ENCODE peak calls at places on chromosomes 13 and 19, in five cellular contexts. Q is CD4-positive, alpha-beta memory T cell; A is PC-3; J is left ventricle myocardium inferior; W is lower leg skin. B is an unnamed sample.

GRCh38 chr19:41774515-41774980 is 19.2 kb downstream of the CEACAM6 start:
- DNase-seq in A (peak), J (no peak), Q (peak), W (no peak), B (no peak)

GRCh38 chr13:27960362-27961226 is 8.5 kb downstream of the CDX2 start:
- DNase-seq in J (peak), A (peak), Q (no peak), W (no peak), B (no peak)

GRCh38 chr13:24165746-24166145 is 5.2 kb downstream of the SPATA13 start:
- DNase-seq in A (no peak), W (no peak), Q (no peak), J (no peak), B (no peak)

GRCh38 chr13:33616130-33616529 is 201.8 kb upstream of the RFC3 start:
- DNase-seq in Q (no peak), J (no peak), W (no peak), A (no peak), B (no peak)

GRCh38 chr19:8585057-8585893 is 8.0 kb upstream of the MYO1F start:
- DNase-seq in A (no peak), J (no peak), Q (no peak), W (no peak), B (no peak)

GRCh38 chr13:28981530-28981929 is 161.4 kb downstream of the MTUS2 start:
- DNase-seq in A (no peak), J (peak), W (no peak), Q (no peak), B (no peak)

GRCh38 chr19:54616057-54616456 is 14.2 kb upstream of the LILRB1 start:
- DNase-seq in J (no peak), W (no peak), A (no peak), Q (no peak), B (no peak)

GRCh38 chr19:50261446-50261970 is 58.1 kb downstream of the MYH14 start:
- DNase-seq in Q (no peak), A (no peak), W (no peak), J (no peak), B (no peak)

GRCh38 chr13:66402071-66402470 is 828.1 kb downstream of the PCDH9 start:
- DNase-seq in Q (no peak), W (no peak), J (no peak), A (peak), B (no peak)

GRCh38 chr19:33156354-33156753 is 24.4 kb downstream of the WDR88 start:
- DNase-seq in J (no peak), Q (no peak), A (peak), W (no peak), B (no peak)

GRCh38 chr13:46668906-46669525 is 116.0 kb downstream of the LRCH1 start:
- DNase-seq in J (no peak), Q (no peak), A (no peak), W (no peak), B (no peak)

GRCh38 chr19:49014123-49014869 is 2.6 kb downstream of the LHB start:
- DNase-seq in Q (no peak), A (no peak), J (no peak), W (no peak), B (no peak)

GRCh38 chr19:38386968-38387549 is 775 bp downstream of the GGN start:
- DNase-seq in J (peak), Q (no peak), W (no peak), A (no peak), B (peak)

GRCh38 chr13:99726261-99726894 is 225.1 kb downstream of the TM9SF2 start:
- DNase-seq in Q (no peak), W (no peak), A (no peak), J (no peak), B (no peak)

GRCh38 chr13:33150146-33150545 is 133.9 kb downstream of the KL start:
- DNase-seq in Q (no peak), W (no peak), A (peak), J (no peak), B (no peak)

GRCh38 chr19:49362048-49362925 is at the start of gene TEAD2:
- DNase-seq in W (no peak), A (peak), J (peak), Q (no peak), B (peak)

GRCh38 chr19:23957660-23958281 is 43.1 kb downstream of the ZNF726 start:
- DNase-seq in A (peak), Q (no peak), W (no peak), J (no peak), B (no peak)

GRCh38 chr19:16018106-16018755 is 58.1 kb upstream of the TPM4 start:
- DNase-seq in A (no peak), Q (no peak), W (no peak), J (no peak), B (no peak)

DNA sequence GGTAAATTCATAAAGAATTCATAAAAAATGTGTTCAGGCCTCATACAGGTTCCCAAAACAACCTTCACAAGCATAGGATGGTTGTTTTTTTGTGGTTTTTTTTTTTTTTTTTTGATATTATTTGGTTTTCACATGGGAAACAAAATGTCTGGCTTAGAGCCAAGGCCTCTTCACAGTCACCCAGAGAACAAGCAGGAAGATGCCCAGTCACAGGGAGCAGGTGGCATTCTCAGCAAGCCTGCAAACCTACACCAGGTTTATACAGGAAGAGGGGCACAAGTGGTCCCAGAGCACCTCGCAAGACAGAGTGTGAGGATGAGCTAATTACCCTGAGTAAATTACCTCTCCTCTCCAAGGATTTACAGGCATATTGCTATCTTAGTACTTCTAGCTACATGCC is 1375.7 kb downstream of the EFNB2 start:
- DNase-seq in A (no peak), W (no peak), J (no peak), Q (no peak), B (no peak)
- H3K4me3 ChIP-seq in A (no peak), W (no peak), J (no peak), Q (no peak), B (no peak)

DNA sequence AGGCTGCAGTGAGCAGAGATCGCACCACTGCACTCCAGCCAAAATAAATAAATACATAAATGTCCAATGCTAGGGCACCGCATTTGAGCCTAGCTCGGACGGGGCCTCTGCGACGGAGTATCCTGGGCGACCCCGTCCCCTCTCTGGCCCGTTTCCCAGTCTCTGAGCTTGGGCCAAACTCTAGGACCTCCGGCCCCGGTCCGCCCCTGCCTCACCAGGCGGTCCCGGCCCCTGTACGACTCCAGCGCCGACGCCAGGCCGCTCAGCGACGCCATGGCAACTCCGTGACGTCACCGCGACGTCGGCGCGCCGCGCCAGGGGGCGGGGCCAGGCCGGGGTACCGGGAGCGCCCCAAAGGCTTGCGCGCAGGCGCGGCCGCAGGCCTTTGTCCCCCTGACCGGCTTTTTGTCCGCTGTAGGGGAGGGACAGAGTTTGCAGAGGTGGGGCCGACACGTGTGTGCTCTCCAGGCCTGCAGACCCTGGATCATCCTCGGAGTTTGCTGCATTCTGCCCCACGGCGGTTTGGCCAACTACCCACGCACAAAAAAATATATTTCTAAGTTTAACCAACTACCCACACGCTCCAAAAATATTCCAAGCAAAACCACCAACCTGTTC is at the start of gene PEX11G:
- DNase-seq in W (peak), J (peak), A (peak), Q (peak), B (peak)
- H3K4me3 ChIP-seq in W (peak), J (peak), A (peak), Q (peak), B (peak)

GRCh38 chr19:12834418-12834943 is at the start of gene RTBDN:
- DNase-seq in W (no peak), J (no peak), Q (no peak), A (peak), B (no peak)

GRCh38 chr19:12833418-12833746 is 997 bp downstream of the RTBDN start:
- DNase-seq in Q (no peak), J (no peak), A (no peak), W (no peak), B (no peak)

GRCh38 chr19:12836529-12836863 is 1.8 kb upstream of the MAST1 start:
- DNase-seq in J (no peak), A (no peak), W (no peak), Q (no peak), B (no peak)

GRCh38 chr19:12834976-12835757 is 788 bp upstream of the RTBDN start:
- DNase-seq in J (no peak), W (no peak), A (peak), Q (no peak), B (no peak)

DNA sequence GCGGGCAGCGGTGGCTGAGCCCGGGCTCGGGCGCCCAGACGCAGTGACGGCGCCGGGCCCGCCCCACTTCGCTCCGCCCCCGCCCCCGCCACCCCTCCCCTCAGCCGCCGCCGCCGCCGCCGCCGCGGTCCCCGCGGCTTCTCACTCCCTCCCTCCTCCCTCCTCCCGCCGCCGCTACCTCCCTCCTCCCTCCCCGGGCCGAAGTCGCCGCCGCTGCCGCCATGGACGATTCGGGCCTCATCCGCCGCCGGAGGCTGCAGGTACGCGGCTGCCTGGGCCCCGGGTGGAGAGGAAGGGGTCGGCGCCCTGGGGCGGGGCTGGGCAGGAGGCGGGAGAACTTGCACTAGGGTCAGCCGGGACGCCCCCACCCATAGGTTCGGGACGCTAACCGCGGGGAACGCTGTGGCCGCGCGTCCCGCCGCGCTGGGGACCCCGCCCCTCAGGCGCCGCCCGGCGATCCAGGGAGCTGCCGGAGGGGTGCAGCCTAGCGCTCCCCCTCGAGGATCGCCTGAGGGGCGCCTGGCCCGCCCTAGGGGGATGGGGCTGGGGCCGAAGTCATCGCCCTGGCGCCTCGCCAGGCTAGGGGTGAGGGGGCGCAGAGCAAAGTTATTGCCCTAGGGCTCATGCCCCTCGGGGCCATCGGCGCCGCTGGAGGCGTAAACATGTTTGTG is 497 bp downstream of the RTBDN start:
- DNase-seq in A (peak), W (no peak), J (no peak), Q (no peak), B (peak)
- H3K4me3 ChIP-seq in A (peak), W (no peak), J (peak), Q (no peak), B (peak)

DNA sequence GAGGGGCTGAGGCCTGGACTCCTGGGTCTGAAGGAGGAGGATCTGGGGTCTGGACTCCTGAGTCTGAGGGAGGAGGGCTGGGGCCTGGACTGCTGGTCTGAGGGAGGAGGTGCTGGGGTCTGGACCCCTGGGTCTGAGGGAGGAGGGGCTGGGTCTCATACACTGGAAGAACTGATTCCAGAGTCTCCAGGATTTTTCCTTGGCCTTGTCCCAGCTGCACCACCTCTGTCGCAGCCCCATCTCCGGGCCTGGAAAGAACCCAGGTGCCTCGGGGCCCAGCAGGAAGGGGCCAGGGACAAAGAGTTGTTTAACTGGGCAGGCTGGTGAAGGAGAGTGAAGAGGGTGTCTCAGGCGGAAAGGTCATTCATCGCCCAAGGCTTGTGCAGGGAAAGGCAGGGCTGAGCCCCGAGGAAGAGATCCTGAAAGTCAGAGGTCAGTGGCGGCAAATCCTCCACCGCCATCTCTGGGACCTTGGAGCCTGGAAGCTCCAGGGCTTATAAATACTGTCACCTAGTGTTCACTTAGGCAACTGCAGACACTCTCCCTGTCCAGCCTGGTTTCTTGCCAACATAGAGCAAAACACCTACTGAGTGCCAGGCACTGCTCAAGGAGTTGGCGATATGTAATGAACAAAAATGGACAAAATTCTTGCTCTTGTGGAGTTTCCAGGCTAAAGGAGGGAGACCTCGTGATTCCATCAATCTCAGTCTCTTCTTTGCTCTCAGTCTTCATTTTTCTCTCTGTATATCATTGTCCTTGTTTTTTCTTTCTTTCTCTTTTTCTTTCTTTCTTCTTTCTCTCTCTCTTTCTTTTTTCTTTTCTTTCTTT is 4.4 kb upstream of the KCNN4 start:
- DNase-seq in A (peak), J (no peak), Q (peak), W (peak), B (peak)
- H3K4me3 ChIP-seq in A (peak), J (no peak), Q (no peak), W (no peak), B (no peak)

GRCh38 chr13:111656439-111656838 is 336.0 kb downstream of the TEX29 start:
- DNase-seq in A (no peak), W (no peak), Q (no peak), J (no peak), B (no peak)
- H3K4me3 ChIP-seq in A (no peak), W (no peak), Q (no peak), J (no peak), B (no peak)

GRCh38 chr19:795691-796581 is 1.3 kb upstream of the PTBP1 start:
- DNase-seq in A (no peak), W (no peak), Q (no peak), J (no peak), B (no peak)
- H3K4me3 ChIP-seq in A (peak), W (peak), Q (peak), J (peak), B (peak)